ENCODE peak calls at places on chromosome 5, in five cellular contexts. S is RWPE1, X is RPMI8226, I is cardiac septum, R is memory B cell. K is an unnamed sample.

GRCh38 chr5:56088967-56089829 is 94.4 kb upstream of the IL6ST start:
- DNase-seq in I (no peak), R (no peak), S (peak), X (no peak), K (no peak)

GRCh38 chr5:169944922-169945675 is 35.2 kb downstream of the INSYN2B start:
- DNase-seq in I (no peak), X (peak), R (no peak), S (no peak), K (peak)

GRCh38 chr5:1800470-1801060 is 642 bp upstream of the NDUFS6 start:
- DNase-seq in I (no peak), R (peak), S (no peak), X (peak), K (peak)

GRCh38 chr5:138366556-138367382 is 14.3 kb downstream of the KDM3B start:
- DNase-seq in X (no peak), R (no peak), S (no peak), I (no peak), K (no peak)

GRCh38 chr5:32625106-32625505 is 39.7 kb downstream of the SUB1 start:
- DNase-seq in R (no peak), X (no peak), I (no peak), S (no peak), K (no peak)

GRCh38 chr5:18394154-18394804 is 760.0 kb downstream of the TAF11L14 start:
- DNase-seq in S (peak), I (no peak), X (peak), R (peak), K (peak)

GRCh38 chr5:171157233-171157632 is 151.8 kb upstream of the TLX3 start:
- DNase-seq in I (no peak), X (no peak), R (no peak), S (no peak), K (no peak)

GRCh38 chr5:1068204-1068894 is 43.5 kb downstream of the SLC12A7 start:
- DNase-seq in S (no peak), R (no peak), X (no peak), I (no peak), K (no peak)

GRCh38 chr5:6745706-6746217 is 32.5 kb downstream of the TENT4A start:
- DNase-seq in I (no peak), R (peak), X (peak), S (peak), K (peak)

GRCh38 chr5:135091286-135091685 is 57.3 kb upstream of the PITX1 start:
- DNase-seq in X (no peak), I (peak), R (no peak), S (no peak), K (no peak)

GRCh38 chr5:139848508-139849100 is 53.0 kb downstream of the PSD2 start:
- DNase-seq in S (no peak), I (no peak), R (no peak), X (no peak), K (no peak)

GRCh38 chr5:66722653-66723052 is 126.5 kb downstream of the MAST4 start:
- DNase-seq in X (no peak), I (no peak), S (no peak), R (no peak), K (no peak)

K was measured in MV-4-11.